ENCODE peak calls at places on chromosomes 16 and 17, in four cellular contexts. P is stomach, E is lower lobe of right lung, C is testis. L is an unnamed sample. For H3K4me1, the result is how much of the 10 kb centered on the place peaks cover.

GRCh38 chr17:69179227-69179952 is 37.7 kb upstream of the ABCA6 start:
- DNase-seq in P (peak), E (no peak), C (no peak), L (no peak)

GRCh38 chr16:10770907-10771306 is 27.3 kb downstream of the NUBP1 start:
- DNase-seq in P (no peak), E (no peak), C (no peak), L (no peak)

GRCh38 chr17:300881-301280 is 51.7 kb downstream of the RPH3AL start:
- DNase-seq in P (no peak), E (peak), C (no peak), L (no peak)

GRCh38 chr16:75483222-75483621 is 12.0 kb downstream of the CHST6 start:
- DNase-seq in P (no peak), E (no peak), C (no peak), L (no peak)

GRCh38 chr17:5786510-5786875 is 202.2 kb upstream of the NLRP1 start:
- DNase-seq in P (no peak), E (no peak), C (no peak), L (no peak)

GRCh38 chr17:75807861-75808260 is 23.3 kb downstream of the UNK start:
- DNase-seq in P (no peak), E (peak), C (no peak), L (no peak)

GRCh38 chr17:73311428-73311780 is 397 bp downstream of the CDC42EP4 start:
- DNase-seq in P (no peak), E (peak), C (no peak), L (peak)

GRCh38 chr17:76752006-76752405 is 14.1 kb downstream of the MFSD11 start:
- DNase-seq in P (no peak), E (no peak), C (no peak), L (no peak)

GRCh38 chr16:66205287-66206167 is 161.0 kb upstream of the CDH5 start:
- DNase-seq in P (no peak), E (no peak), C (no peak), L (no peak)

GRCh38 chr16:84603115-84603816 is 14.6 kb downstream of the COTL1 start:
- DNase-seq in P (peak), E (peak), C (peak), L (peak)

GRCh38 chr17:72922223-72922622 is 170.3 kb downstream of the SLC39A11 start:
- DNase-seq in P (no peak), E (no peak), C (no peak), L (no peak)

GRCh38 chr17:28763804-28764266 is 20.0 kb downstream of the TRAF4 start:
- DNase-seq in P (peak), E (no peak), C (peak), L (peak)

GRCh38 chr17:3935825-3936355 is 19.6 kb upstream of the P2RX1 start:
- DNase-seq in P (no peak), E (no peak), C (no peak), L (no peak)

GRCh38 chr17:3738562-3739295 is 15.0 kb downstream of the HASPIN start:
- DNase-seq in P (peak), E (peak), C (peak), L (no peak)

GRCh38 chr16:68403177-68403576 is 45.1 kb downstream of the SMPD3 start:
- DNase-seq in P (no peak), E (no peak), C (no peak), L (no peak)

GRCh38 chr17:41311111-41311510 is 2.0 kb upstream of the KRTAP16-1 start:
- DNase-seq in P (no peak), E (no peak), C (no peak), L (no peak)

GRCh38 chr16:89960966-89961365 is 12.4 kb downstream of the DEF8 start:
- DNase-seq in P (no peak), E (no peak), C (no peak), L (no peak)

GRCh38 chr17:35560703-35561102 is at the start of gene SLFN14:
- DNase-seq in P (no peak), E (no peak), C (no peak), L (no peak)

GRCh38 chr16:86576591-86577313 is 1.6 kb upstream of the FOXL1 start:
- DNase-seq in P (no peak), E (no peak), C (no peak), L (no peak)

GRCh38 chr16:86577314-86577971 is 906 bp upstream of the FOXL1 start:
- DNase-seq in P (no peak), E (no peak), C (no peak), L (no peak)

GRCh38 chr16:86575095-86575685 is 3.2 kb upstream of the FOXL1 start:
- DNase-seq in P (no peak), E (no peak), C (no peak), L (no peak)

GRCh38 chr16:86574646-86575045 is 3.7 kb upstream of the FOXL1 start:
- DNase-seq in P (no peak), E (no peak), C (no peak), L (no peak)

DNA sequence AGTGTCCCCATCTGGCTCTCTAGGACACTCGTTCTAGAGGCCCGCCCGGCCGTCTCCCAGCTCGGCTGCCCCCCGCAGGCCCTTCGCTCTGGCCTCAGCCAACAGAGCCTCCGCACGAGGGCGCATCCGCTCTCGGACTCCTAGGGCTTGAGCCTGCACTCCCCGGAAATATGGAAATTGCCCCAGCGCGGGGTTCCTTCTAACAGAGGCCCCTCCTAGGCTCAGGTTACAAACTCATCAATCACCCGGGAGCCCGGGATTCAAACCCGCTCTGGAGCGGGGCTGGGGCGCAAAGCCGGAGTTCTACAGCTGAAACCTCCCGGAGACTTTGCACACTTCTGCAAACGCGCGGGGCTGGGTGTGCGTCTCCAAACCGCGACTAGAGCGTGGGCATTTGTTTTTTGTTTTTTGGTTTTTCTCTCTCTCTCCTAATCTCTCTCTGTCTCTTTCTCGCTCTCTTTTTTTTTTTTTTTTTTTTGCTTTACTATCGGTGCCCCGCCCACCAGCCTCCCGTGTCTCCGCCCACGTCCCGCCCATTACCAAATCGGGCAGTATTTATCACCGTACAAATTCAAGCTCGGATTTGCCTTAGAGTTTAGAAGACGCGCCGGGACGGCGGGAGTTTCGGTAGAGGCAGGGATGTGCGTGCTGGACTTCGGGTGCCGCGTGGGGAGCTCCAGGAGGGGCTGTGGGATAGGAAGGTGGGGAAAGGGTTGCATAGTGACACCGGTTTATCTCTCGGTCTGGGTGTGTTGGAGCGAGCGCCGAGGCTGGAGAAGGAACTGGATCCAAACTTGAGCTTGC is 2.4 kb upstream of the FOXL1 start:
- DNase-seq in P (peak), E (no peak), C (peak), L (peak)
- TF ChIP-seq CTCF in P (no peak), E (peak), C (peak), L (peak)

GRCh38 chr16:14307623-14308356 is 236.7 kb downstream of the MRTFB start:
- DNase-seq in P (no peak), E (no peak), C (no peak), L (peak)

GRCh38 chr16:14310519-14310991 is 239.4 kb downstream of the MRTFB start:
- DNase-seq in P (no peak), E (no peak), C (no peak), L (no peak)

GRCh38 chr16:14308357-14308723 is 237.2 kb downstream of the MRTFB start:
- DNase-seq in P (no peak), E (no peak), C (no peak), L (no peak)

GRCh38 chr16:14309906-14310305 is 238.8 kb downstream of the MRTFB start:
- DNase-seq in P (no peak), E (no peak), C (no peak), L (no peak)

GRCh38 chr16:14309001-14309886 is 238.1 kb downstream of the MRTFB start:
- DNase-seq in P (peak), E (no peak), C (no peak), L (no peak)
- H3K4me1 ChIP-seq in P (half or more), E (under half), C (under half), L (half or more)

GRCh38 chr17:17812211-17813054 is 24.4 kb downstream of the SREBF1 start:
- DNase-seq in P (peak), E (peak), C (peak), L (peak)

GRCh38 chr17:17808706-17809432 is 27.9 kb downstream of the SREBF1 start:
- DNase-seq in P (no peak), E (no peak), C (no peak), L (no peak)

GRCh38 chr17:17809527-17810373 is 27.0 kb downstream of the SREBF1 start:
- DNase-seq in P (no peak), E (no peak), C (peak), L (peak)

GRCh38 chr17:17811381-17812210 is 25.2 kb downstream of the SREBF1 start:
- DNase-seq in P (no peak), E (no peak), C (peak), L (no peak)

GRCh38 chr17:17810374-17811248 is 26.2 kb downstream of the SREBF1 start:
- DNase-seq in P (no peak), E (no peak), C (peak), L (no peak)
- H3K27ac ChIP-seq in P (peak), E (peak), C (peak), L (peak)

GRCh38 chr16:78227855-78228254 is 128.4 kb downstream of the WWOX start:
- DNase-seq in P (no peak), E (no peak), C (no peak), L (no peak)
- TF ChIP-seq CTCF in P (no peak), E (no peak), C (no peak), L (peak)

DNA sequence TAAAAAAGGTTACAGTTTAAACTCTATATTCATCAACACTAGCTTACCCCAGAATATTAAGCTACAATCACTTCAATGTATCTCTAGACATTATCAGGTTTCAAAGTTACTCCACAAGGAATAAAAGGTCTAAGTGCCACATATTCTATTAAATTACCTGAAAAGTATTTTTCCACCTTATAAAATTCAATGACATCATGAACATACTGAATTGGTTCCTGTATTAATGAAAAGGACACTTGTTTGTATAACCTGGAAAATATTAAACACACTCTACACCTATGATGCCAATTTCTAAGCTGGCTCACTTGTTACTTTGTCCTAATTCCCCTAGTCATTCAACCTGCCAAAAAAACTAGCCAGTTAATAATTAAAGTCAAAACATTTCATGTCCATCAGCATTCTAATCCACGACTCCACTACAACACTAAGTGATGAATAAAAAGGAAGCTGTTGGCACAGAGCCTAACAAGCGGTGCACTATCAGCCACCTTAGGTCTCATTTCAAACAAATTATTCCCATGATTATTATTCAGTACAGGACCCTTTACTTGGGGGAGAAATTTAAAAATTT is 12.2 kb downstream of the MED13 start:
- DNase-seq in P (no peak), E (no peak), C (no peak), L (no peak)
- H3K4me1 ChIP-seq in P (half or more), E (under half), C (under half), L (half or more)

GRCh38 chr16:30351586-30352419 is 3.3 kb downstream of the CD2BP2 start:
- DNase-seq in P (peak), E (peak), C (peak), L (peak)

GRCh38 chr16:30353438-30354129 is 1.5 kb downstream of the CD2BP2 start:
- DNase-seq in P (no peak), E (peak), C (no peak), L (no peak)

GRCh38 chr16:30354423-30355143 is 525 bp downstream of the CD2BP2 start:
- DNase-seq in P (no peak), E (peak), C (no peak), L (no peak)

GRCh38 chr16:30351001-30351441 is 4.1 kb downstream of the CD2BP2 start:
- DNase-seq in P (no peak), E (no peak), C (no peak), L (no peak)

GRCh38 chr16:30352488-30353401 is 2.4 kb downstream of the CD2BP2 start:
- DNase-seq in P (no peak), E (peak), C (no peak), L (no peak)
- H3K27ac ChIP-seq in P (peak), E (no peak), C (peak), L (peak)

GRCh38 chr17:7133424-7133823 is 18.8 kb upstream of the ASGR2 start:
- DNase-seq in P (no peak), E (peak), C (no peak), L (peak)
- TF ChIP-seq CTCF in P (no peak), E (peak), C (no peak), L (no peak)

GRCh38 chr16:73051216-73051615 is 3.3 kb upstream of the ZFHX3 start:
- DNase-seq in P (no peak), E (no peak), C (no peak), L (no peak)

GRCh38 chr16:73048292-73049050 is 543 bp upstream of the ZFHX3 start:
- DNase-seq in P (peak), E (peak), C (peak), L (peak)

GRCh38 chr16:73050115-73051099 is 2.5 kb upstream of the ZFHX3 start:
- DNase-seq in P (no peak), E (no peak), C (no peak), L (no peak)

GRCh38 chr16:73047536-73048291 is at the start of gene ZFHX3:
- DNase-seq in P (peak), E (peak), C (peak), L (peak)

DNA sequence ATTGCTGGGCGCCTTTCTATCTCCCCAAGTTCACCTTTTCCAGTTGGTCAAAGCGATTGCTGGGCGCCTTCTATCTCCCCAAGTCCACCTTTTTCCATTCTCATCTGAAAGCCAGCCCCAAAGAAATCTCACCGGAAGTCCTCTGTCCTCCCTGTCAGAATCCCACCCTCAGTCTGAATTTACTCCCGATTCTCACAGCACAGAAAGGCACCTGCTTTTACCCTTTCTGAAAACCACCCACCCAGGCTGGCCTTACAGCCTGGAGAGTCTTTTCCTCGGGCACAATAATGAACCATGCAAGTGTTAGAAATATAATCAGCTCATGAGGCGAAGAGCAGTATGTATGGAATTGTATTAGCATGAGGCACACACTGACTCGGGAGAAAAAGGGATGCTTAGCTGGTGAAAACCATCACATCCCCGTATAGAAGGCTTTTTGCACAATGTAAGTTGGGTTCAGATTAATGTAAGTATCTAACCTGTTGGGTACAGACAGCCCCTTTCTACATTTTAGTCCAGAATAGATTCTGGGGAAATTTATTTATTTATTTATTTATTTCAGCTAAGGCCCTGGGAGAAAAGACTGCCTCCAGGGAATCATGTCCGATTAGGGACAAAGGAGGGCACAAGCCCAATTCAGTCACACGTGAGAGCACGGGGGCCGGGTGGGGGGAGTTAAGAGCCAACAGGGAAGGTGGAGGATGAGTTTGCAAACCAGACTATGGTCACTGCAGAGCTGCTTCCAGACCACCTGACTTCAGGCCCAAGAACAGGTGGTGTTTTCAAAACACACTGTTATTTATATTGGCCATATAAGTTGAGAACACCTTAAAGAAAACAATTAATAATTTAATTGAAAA is 1.4 kb upstream of the ZFHX3 start:
- DNase-seq in P (no peak), E (no peak), C (no peak), L (no peak)
- H3K4me1 ChIP-seq in P (half or more), E (half or more), C (under half), L (half or more)

DNA sequence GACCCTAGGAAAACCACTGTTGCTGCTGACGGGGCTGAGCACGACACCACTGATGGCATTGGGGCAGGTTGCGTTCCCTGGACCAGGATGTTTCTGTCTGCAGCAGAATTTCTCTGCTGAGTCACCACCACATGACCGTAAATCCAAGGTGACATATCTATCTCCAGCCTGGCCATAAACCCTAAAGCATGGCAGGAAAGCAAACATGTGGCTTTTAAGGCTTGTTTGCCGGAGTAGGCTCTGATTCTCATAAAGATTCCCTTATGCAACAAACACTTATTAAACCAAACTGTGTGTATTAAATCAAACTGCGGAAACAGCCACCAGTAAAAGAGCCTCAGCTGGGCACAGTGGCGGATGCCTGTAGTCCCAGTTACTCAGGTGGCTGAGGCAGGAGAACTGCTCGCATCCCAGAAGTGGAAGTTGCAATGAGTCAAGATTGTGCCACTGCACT is 17.4 kb downstream of the MPHOSPH6 start:
- DNase-seq in P (no peak), E (no peak), C (no peak), L (no peak)
- H3K27ac ChIP-seq in P (no peak), E (no peak), C (no peak), L (no peak)

DNA sequence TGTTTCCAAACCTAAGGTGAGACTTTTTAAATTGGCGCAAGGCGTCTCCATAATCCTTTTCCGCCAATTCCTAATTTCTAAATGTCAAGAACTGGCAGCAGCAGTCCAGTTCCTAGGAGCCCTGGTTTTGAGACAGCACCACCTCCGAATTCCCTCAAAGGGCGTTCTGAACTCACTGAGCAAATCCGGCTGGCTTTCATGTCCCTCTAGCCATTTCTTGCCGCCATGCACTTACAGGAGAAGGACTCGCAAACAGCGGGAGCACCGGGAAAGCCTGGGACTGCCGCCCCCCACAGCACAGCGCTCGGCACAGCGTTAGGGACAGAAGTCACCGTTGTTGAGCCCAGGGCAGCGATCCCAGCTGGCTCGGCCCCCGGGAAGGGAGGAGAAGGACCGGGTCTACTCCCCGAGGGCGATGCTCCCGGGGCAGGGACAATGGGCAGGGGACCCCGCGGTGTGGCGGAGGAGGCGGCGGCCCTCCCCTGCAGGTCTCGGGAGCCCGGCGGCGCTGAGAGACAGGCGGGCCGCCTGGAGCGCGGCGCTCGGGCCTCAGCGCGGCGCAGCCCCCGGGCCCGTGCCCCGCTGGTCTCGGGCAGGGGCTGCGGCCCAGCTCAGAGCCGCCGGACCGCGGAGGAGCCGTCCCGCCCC is 545 bp downstream of the ARHGAP17 start:
- DNase-seq in P (peak), E (peak), C (peak), L (peak)
- TF ChIP-seq CTCF in P (no peak), E (no peak), C (no peak), L (no peak)